ENCODE peak calls at places on chromosomes 6 and 20, in five cellular contexts. One of them, this sample, is unnamed.

GRCh38 chr20:17873410-17874270 is 95.0 kb downstream of the SNX5 start:
- DNase-seq in B cell: no peak
- DNase-seq in lower leg skin: peak
- DNase-seq in fibroblast of lung: peak
- DNase-seq in WTC11: no peak
- DNase-seq in this sample: peak

GRCh38 chr20:21515300-21516179 is 1.7 kb upstream of the NKX2-2 start:
- DNase-seq in B cell: no peak
- DNase-seq in WTC11: peak
- DNase-seq in lower leg skin: no peak
- DNase-seq in fibroblast of lung: no peak
- DNase-seq in this sample: no peak

GRCh38 chr6:95357380-95358025 is 219.8 kb upstream of the MANEA start:
- DNase-seq in WTC11: no peak
- DNase-seq in lower leg skin: no peak
- DNase-seq in B cell: no peak
- DNase-seq in fibroblast of lung: no peak
- DNase-seq in this sample: no peak

GRCh38 chr20:49482173-49482572 is 295 bp downstream of the KCNB1 start:
- DNase-seq in B cell: no peak
- DNase-seq in lower leg skin: no peak
- DNase-seq in fibroblast of lung: no peak
- DNase-seq in WTC11: peak
- DNase-seq in this sample: no peak

GRCh38 chr6:41239467-41240159 is 11.5 kb downstream of the TREML4 start:
- DNase-seq in fibroblast of lung: no peak
- DNase-seq in B cell: no peak
- DNase-seq in WTC11: peak
- DNase-seq in lower leg skin: no peak
- DNase-seq in this sample: no peak

GRCh38 chr6:147738516-147739187 is 230.2 kb downstream of the SAMD5 start:
- DNase-seq in lower leg skin: no peak
- DNase-seq in B cell: no peak
- DNase-seq in WTC11: no peak
- DNase-seq in fibroblast of lung: peak
- DNase-seq in this sample: peak

GRCh38 chr6:163721435-163721834 is 306.9 kb downstream of the QKI start:
- DNase-seq in fibroblast of lung: peak
- DNase-seq in WTC11: no peak
- DNase-seq in lower leg skin: no peak
- DNase-seq in B cell: no peak
- DNase-seq in this sample: no peak

GRCh38 chr6:106702451-106703110 is 73.2 kb downstream of the QRSL1 start:
- DNase-seq in lower leg skin: no peak
- DNase-seq in B cell: peak
- DNase-seq in WTC11: no peak
- DNase-seq in fibroblast of lung: no peak
- DNase-seq in this sample: no peak

DNA sequence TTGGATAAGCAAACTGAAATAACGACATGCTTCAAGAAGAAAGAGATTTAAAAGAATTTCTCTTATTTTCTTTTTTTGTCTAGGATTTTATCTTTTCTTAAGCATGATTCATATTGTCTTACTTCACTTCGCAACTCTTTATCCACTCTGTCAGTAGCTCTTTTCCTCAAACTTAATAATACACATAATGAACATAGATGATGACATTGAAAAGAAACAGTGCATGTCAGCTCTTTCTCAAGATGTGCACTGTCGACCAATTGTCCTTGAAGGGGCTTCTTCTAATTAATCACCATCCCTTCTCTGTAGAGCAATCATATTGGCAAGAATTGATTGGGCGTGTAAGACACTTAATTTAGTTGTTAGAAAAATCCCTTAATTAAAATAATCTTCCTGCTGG is 356.5 kb downstream of the EYS start:
- DNase-seq in WTC11: no peak
- DNase-seq in B cell: no peak
- DNase-seq in fibroblast of lung: no peak
- DNase-seq in lower leg skin: no peak
- DNase-seq in this sample: no peak
- TF ChIP-seq CTCF in WTC11: no peak
- TF ChIP-seq CTCF in B cell: no peak
- TF ChIP-seq CTCF in fibroblast of lung: no peak
- TF ChIP-seq CTCF in lower leg skin: no peak
- TF ChIP-seq CTCF in this sample: no peak

DNA sequence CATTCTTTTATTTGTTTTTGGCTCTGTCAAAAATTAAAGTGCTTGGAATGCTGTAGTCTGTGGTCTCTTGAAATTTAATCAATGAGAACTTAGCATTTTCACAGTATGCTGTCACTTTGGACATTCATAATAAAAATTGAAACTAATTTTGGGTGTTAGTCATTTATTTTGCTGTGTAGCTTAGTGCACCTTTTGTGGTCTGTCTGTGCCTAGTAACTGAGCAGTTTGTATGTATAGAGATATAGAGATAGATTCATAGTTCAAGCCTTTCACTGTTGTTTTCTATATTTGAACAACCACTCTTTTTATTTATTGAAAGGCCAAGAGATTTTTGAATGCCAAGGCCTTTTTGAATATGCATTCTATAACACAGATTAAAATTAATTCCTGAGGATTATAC is 86.4 kb upstream of the TIAM2 start:
- DNase-seq in WTC11: no peak
- DNase-seq in fibroblast of lung: no peak
- DNase-seq in lower leg skin: no peak
- DNase-seq in B cell: no peak
- DNase-seq in this sample: no peak
- TF ChIP-seq CTCF in WTC11: no peak
- TF ChIP-seq CTCF in fibroblast of lung: no peak
- TF ChIP-seq CTCF in lower leg skin: no peak
- TF ChIP-seq CTCF in B cell: no peak
- TF ChIP-seq CTCF in this sample: no peak

GRCh38 chr20:37980876-37981275 is 52.4 kb downstream of the TTI1 start:
- DNase-seq in WTC11: no peak
- DNase-seq in lower leg skin: no peak
- DNase-seq in B cell: no peak
- DNase-seq in fibroblast of lung: no peak
- DNase-seq in this sample: no peak
- TF ChIP-seq CTCF in WTC11: no peak
- TF ChIP-seq CTCF in lower leg skin: no peak
- TF ChIP-seq CTCF in B cell: no peak
- TF ChIP-seq CTCF in fibroblast of lung: no peak
- TF ChIP-seq CTCF in this sample: no peak

DNA sequence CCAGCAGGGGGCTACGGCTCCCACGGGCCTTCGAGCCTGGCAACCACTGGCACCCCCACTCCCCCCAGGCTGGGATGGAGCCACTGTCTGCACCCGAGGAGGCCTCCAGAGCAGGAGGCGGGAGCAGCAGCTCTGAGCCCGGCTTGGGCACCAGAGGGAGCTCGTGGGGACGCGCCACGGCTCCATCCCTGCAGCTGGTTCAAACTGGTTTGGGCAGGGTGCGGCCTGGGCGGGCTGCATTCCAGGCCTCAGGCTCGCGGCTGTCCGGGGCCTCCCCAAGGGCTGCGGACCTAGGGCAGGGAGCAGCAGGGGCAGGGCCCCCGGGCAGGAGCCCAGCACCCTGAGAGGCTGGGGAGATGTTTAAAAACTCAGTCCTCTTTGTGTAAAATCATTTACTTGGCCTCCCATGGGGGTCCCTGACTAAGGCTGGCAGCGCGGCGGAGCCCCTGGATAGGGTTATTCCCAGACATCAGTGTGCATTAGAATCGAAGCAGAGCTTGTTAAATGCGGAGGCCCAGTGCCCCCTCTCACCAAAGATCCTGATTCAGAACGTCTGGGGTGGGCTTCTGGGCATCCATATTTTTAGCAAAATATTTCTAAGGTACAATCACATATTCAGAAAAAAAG is 4.1 kb upstream of the BCAS4 start:
- DNase-seq in fibroblast of lung: peak
- DNase-seq in B cell: peak
- DNase-seq in lower leg skin: peak
- DNase-seq in WTC11: peak
- DNase-seq in this sample: peak
- TF ChIP-seq CTCF in fibroblast of lung: peak
- TF ChIP-seq CTCF in B cell: peak
- TF ChIP-seq CTCF in lower leg skin: no peak
- TF ChIP-seq CTCF in WTC11: peak
- TF ChIP-seq CTCF in this sample: peak

GRCh38 chr6:37489697-37490336 is 9.9 kb downstream of the CCDC167 start:
- DNase-seq in lower leg skin: no peak
- DNase-seq in fibroblast of lung: no peak
- DNase-seq in WTC11: no peak
- DNase-seq in B cell: no peak
- DNase-seq in this sample: no peak
- TF ChIP-seq CTCF in lower leg skin: no peak
- TF ChIP-seq CTCF in fibroblast of lung: peak
- TF ChIP-seq CTCF in WTC11: no peak
- TF ChIP-seq CTCF in B cell: peak
- TF ChIP-seq CTCF in this sample: no peak

GRCh38 chr6:37058084-37058586 is 52.7 kb downstream of the FGD2 start:
- DNase-seq in B cell: no peak
- DNase-seq in lower leg skin: no peak
- DNase-seq in fibroblast of lung: peak
- DNase-seq in WTC11: no peak
- DNase-seq in this sample: peak

GRCh38 chr6:37061157-37061804 is 55.8 kb downstream of the FGD2 start:
- DNase-seq in WTC11: no peak
- DNase-seq in lower leg skin: no peak
- DNase-seq in B cell: no peak
- DNase-seq in fibroblast of lung: no peak
- DNase-seq in this sample: no peak

GRCh38 chr6:37057678-37058077 is 52.2 kb downstream of the FGD2 start:
- DNase-seq in B cell: no peak
- DNase-seq in WTC11: no peak
- DNase-seq in lower leg skin: no peak
- DNase-seq in fibroblast of lung: no peak
- DNase-seq in this sample: no peak

GRCh38 chr6:37060195-37060559 is 54.7 kb downstream of the FGD2 start:
- DNase-seq in WTC11: no peak
- DNase-seq in B cell: no peak
- DNase-seq in lower leg skin: no peak
- DNase-seq in fibroblast of lung: no peak
- DNase-seq in this sample: no peak

GRCh38 chr6:37059344-37060194 is 54.1 kb downstream of the FGD2 start:
- DNase-seq in B cell: no peak
- DNase-seq in fibroblast of lung: peak
- DNase-seq in WTC11: peak
- DNase-seq in lower leg skin: peak
- DNase-seq in this sample: peak
- TF ChIP-seq CTCF in B cell: no peak
- TF ChIP-seq CTCF in fibroblast of lung: peak
- TF ChIP-seq CTCF in WTC11: peak
- TF ChIP-seq CTCF in lower leg skin: no peak
- TF ChIP-seq CTCF in this sample: peak

GRCh38 chr20:6416371-6416770 is 293.5 kb upstream of the FERMT1 start:
- DNase-seq in fibroblast of lung: no peak
- DNase-seq in lower leg skin: no peak
- DNase-seq in WTC11: peak
- DNase-seq in B cell: no peak
- DNase-seq in this sample: no peak
- TF ChIP-seq CTCF in fibroblast of lung: no peak
- TF ChIP-seq CTCF in lower leg skin: no peak
- TF ChIP-seq CTCF in WTC11: no peak
- TF ChIP-seq CTCF in B cell: no peak
- TF ChIP-seq CTCF in this sample: no peak

GRCh38 chr6:48476257-48476656 is 365.3 kb upstream of the PTCHD4 start:
- DNase-seq in WTC11: peak
- DNase-seq in fibroblast of lung: peak
- DNase-seq in B cell: no peak
- DNase-seq in lower leg skin: no peak
- DNase-seq in this sample: peak
- TF ChIP-seq CTCF in WTC11: no peak
- TF ChIP-seq CTCF in fibroblast of lung: peak
- TF ChIP-seq CTCF in B cell: no peak
- TF ChIP-seq CTCF in lower leg skin: no peak
- TF ChIP-seq CTCF in this sample: peak